ENCODE peak calls at places on chromosomes 3 and 15, in five cellular contexts. X, P, W, V and F are unnamed samples.

GRCh38 chr3:35722902-35723301 is 83.6 kb downstream of the ARPP21 start:
- DNase-seq in X (no peak), P (no peak), W (no peak), V (no peak), F (no peak)

GRCh38 chr15:63065262-63066234 is 23.0 kb downstream of the TPM1 start:
- DNase-seq in X (no peak), P (no peak), W (peak; percentile 54), V (no peak), F (no peak)

GRCh38 chr3:71454513-71455423 is 128.8 kb downstream of the FOXP1 start:
- DNase-seq in X (no peak), P (no peak), W (no peak), V (no peak), F (no peak)

GRCh38 chr3:177440456-177441105 is 243.3 kb upstream of the TBL1XR1 start:
- DNase-seq in X (no peak), P (no peak), W (peak; percentile 47), V (peak; percentile 40), F (peak; percentile 15)

GRCh38 chr3:12758025-12758830 is 831 bp downstream of the TMEM40 start:
- DNase-seq in X (no peak), P (no peak), W (peak; percentile 70), V (peak; percentile 39), F (no peak)

GRCh38 chr3:143134446-143134845 is 14.9 kb downstream of the CHST2 start:
- DNase-seq in X (no peak), P (no peak), W (peak; percentile 59), V (no peak), F (no peak)

GRCh38 chr3:123449092-123449985 is 449 bp upstream of the ADCY5 start:
- DNase-seq in X (peak; percentile 14), P (peak; percentile 22), W (peak; percentile 18), V (no peak), F (no peak)

GRCh38 chr3:59660376-59660775 is 610.6 kb upstream of the CFAP20DC start:
- DNase-seq in X (no peak), P (no peak), W (peak; percentile 25), V (peak; percentile 23), F (no peak)

GRCh38 chr15:95368211-95368610 is 962.3 kb upstream of the NR2F2 start:
- DNase-seq in X (no peak), P (no peak), W (no peak), V (no peak), F (no peak)

GRCh38 chr15:90819390-90819789 is 49.0 kb upstream of the FURIN start:
- DNase-seq in X (no peak), P (peak; percentile 81), W (no peak), V (no peak), F (no peak)

GRCh38 chr3:46423588-46423987 is 16.5 kb downstream of the CCRL2 start:
- DNase-seq in X (no peak), P (no peak), W (peak; percentile 78), V (peak; percentile 26), F (peak; percentile 48)

GRCh38 chr15:91099616-91100560 is at the start of gene SV2B:
- DNase-seq in X (peak; percentile 60), P (peak; percentile 24), W (peak; percentile 4), V (no peak), F (peak; percentile 72)

GRCh38 chr15:28989239-28989830 is 103.6 kb downstream of the APBA2 start:
- DNase-seq in X (peak; percentile 42), P (no peak), W (no peak), V (peak; percentile 21), F (peak; percentile 1)

GRCh38 chr3:170903123-170903522 is 5.3 kb downstream of the EIF5A2 start:
- DNase-seq in X (no peak), P (no peak), W (no peak), V (no peak), F (no peak)